ENCODE peak calls at places on chromosome 13, in four cellular contexts. C is A549, R is GM12878, L is K562. J is an unnamed sample.

GRCh38 chr13:79936368-79937136 is 404.4 kb downstream of the SPRY2 start:
- DNase-seq in R (no peak), C (peak), L (no peak), J (peak)

GRCh38 chr13:40681341-40682051 is 15.1 kb upstream of the FOXO1 start:
- DNase-seq in R (no peak), L (peak), C (no peak), J (no peak)

GRCh38 chr13:33206425-33206824 is 79.1 kb downstream of the STARD13 start:
- DNase-seq in C (no peak), L (no peak), R (no peak), J (peak)

GRCh38 chr13:92196566-92197256 is 798.3 kb downstream of the GPC5 start:
- DNase-seq in C (no peak), L (no peak), R (no peak), J (peak)

GRCh38 chr13:33409673-33410072 is 124.1 kb upstream of the STARD13 start:
- DNase-seq in L (no peak), R (no peak), C (no peak), J (no peak)

GRCh38 chr13:21372530-21372929 is 86.6 kb downstream of the ZDHHC20 start:
- DNase-seq in L (no peak), C (no peak), R (no peak), J (no peak)

GRCh38 chr13:46908511-46908910 is 11.7 kb upstream of the HTR2A start:
- DNase-seq in C (no peak), L (no peak), R (no peak), J (peak)

GRCh38 chr13:109818891-109819290 is 32.5 kb upstream of the IRS2 start:
- DNase-seq in C (no peak), L (no peak), R (no peak), J (no peak)

GRCh38 chr13:108083056-108083455 is 132.3 kb downstream of the LIG4 start:
- DNase-seq in R (no peak), L (no peak), C (no peak), J (no peak)

GRCh38 chr13:43573787-43574562 is 212.8 kb downstream of the ENOX1 start:
- DNase-seq in L (no peak), R (no peak), C (no peak), J (no peak)

GRCh38 chr13:29362849-29363604 is 232.5 kb downstream of the SLC7A1 start:
- DNase-seq in C (peak), L (peak), R (peak), J (peak)

GRCh38 chr13:28411859-28412353 is 83.0 kb downstream of the FLT1 start:
- DNase-seq in C (no peak), R (no peak), L (peak), J (peak)

GRCh38 chr13:28423010-28423409 is 71.9 kb downstream of the FLT1 start:
- DNase-seq in L (no peak), C (no peak), R (peak), J (no peak)

GRCh38 chr13:93558637-93559036 is 332.0 kb downstream of the GPC6 start:
- DNase-seq in L (no peak), R (no peak), C (no peak), J (peak)

GRCh38 chr13:41780736-41781708 is 179.9 kb downstream of the VWA8 start:
- DNase-seq in C (peak), L (no peak), R (no peak), J (peak)

GRCh38 chr13:39073983-39074382 is 35.7 kb downstream of the NHLRC3 start:
- DNase-seq in L (no peak), R (no peak), C (no peak), J (no peak)

GRCh38 chr13:73891805-73892204 is 242.4 kb downstream of the KLF12 start:
- DNase-seq in R (no peak), C (peak), L (no peak), J (no peak)

GRCh38 chr13:35987572-35988513 is 143.3 kb downstream of the DCLK1 start:
- DNase-seq in R (no peak), C (no peak), L (no peak), J (no peak)

GRCh38 chr13:84917252-84917878 is 881.9 kb downstream of the SLITRK6 start:
- DNase-seq in L (no peak), R (no peak), C (peak), J (peak)

GRCh38 chr13:27079421-27079958 is 92.1 kb downstream of the USP12 start:
- DNase-seq in C (no peak), L (no peak), R (no peak), J (peak)

GRCh38 chr13:20320885-20321284 is 88.8 kb upstream of the GJB6 start:
- DNase-seq in L (no peak), R (no peak), C (no peak), J (no peak)

GRCh38 chr13:28623782-28624706 is 34.9 kb upstream of the POMP start:
- DNase-seq in R (no peak), L (no peak), C (no peak), J (peak)

GRCh38 chr13:98141938-98142426 is 912 bp upstream of the FARP1 start:
- DNase-seq in C (no peak), R (no peak), L (no peak), J (no peak)

GRCh38 chr13:29935309-29935981 is 85.0 kb upstream of the UBL3 start:
- DNase-seq in C (no peak), L (no peak), R (peak), J (no peak)

GRCh38 chr13:73440296-73440895 is 381.6 kb downstream of the KLF5 start:
- DNase-seq in C (peak), R (no peak), L (no peak), J (no peak)

GRCh38 chr13:48236528-48237353 is 3.7 kb downstream of the ITM2B start:
- DNase-seq in L (no peak), C (no peak), R (no peak), J (no peak)

GRCh38 chr13:21039097-21039800 is 22.1 kb downstream of the LATS2 start:
- DNase-seq in R (no peak), L (no peak), C (no peak), J (no peak)

GRCh38 chr13:96632536-96633320 is 361.5 kb downstream of the OXGR1 start:
- DNase-seq in R (no peak), L (no peak), C (no peak), J (no peak)

GRCh38 chr13:96629331-96629730 is 364.9 kb downstream of the OXGR1 start:
- DNase-seq in L (no peak), C (no peak), R (no peak), J (no peak)
- TF ChIP-seq ELK1 in L (no peak), C (no peak), R (no peak), J (no peak)

GRCh38 chr13:45328661-45329105 is 12.3 kb downstream of the TPT1 start:
- DNase-seq in R (no peak), C (no peak), L (no peak), J (peak)
- H3K4me3 ChIP-seq in R (no peak), C (no peak), L (no peak), J (no peak)

GRCh38 chr13:99384468-99384867 is 77.3 kb upstream of the GPR183 start:
- DNase-seq in C (no peak), R (no peak), L (no peak), J (no peak)
- TF ChIP-seq ELK1 in C (no peak), R (no peak), L (no peak), J (no peak)

DNA sequence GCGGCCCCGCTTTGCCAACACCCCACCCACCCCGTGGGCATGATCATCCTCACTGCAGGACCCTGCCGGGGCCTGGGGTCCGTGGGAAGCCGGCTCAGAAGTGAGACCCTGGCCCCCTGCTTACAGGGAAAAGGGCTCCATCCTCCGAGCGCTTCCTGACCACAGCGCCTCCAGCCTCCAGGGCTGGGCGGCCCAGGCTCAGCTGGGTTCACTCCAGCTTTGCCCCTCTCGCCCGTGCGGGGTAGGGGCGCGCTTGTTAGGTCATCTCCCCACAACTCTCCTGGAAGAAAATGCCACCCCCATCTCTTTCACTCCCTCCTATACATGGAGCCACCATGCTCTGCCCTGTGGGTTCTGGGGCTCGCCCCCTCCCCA is 6.6 kb upstream of the C1QTNF9B start:
- DNase-seq in R (no peak), L (no peak), C (no peak), J (no peak)
- H3K4me3 ChIP-seq in R (no peak), L (no peak), C (no peak), J (no peak)

DNA sequence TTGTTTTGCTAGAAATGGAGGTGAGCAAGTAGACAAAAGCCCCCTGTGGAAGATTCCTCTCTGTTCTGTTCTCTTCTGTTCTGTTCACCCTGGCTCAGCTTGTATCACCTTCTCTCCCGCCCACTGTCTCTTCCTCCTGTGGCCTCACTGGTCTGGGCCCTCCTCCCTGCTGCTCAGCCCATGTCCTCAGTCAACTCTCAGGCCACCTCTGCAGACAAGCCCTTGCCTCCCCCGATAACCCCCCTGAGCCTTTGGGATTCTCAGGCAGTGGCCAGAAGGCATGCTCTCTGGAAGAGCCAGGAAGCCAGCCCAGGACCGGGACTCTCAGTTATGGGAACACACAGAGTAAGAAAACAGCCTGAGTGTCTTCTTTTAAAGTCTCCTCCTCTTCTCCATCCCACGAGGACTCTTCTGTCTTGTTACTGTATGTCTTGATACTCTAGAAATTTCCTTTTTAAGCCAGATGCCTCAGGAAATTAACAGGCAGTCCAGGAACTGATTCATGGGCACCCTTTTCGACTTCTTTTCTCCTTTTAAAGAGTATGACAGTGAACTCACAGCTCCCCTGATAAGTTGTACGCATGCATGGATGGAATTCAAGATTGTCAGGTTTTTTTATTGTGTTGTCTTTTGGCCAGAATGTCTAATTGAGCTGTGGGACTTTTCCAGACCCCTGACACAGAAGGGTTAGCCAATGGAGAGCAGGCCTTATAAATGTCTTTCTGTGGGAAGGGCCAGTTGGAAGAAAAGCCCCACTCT is 33.7 kb downstream of the SHISA2 start:
- DNase-seq in R (no peak), L (no peak), C (no peak), J (no peak)
- TF ChIP-seq ELK1 in R (no peak), L (no peak), C (no peak), J (no peak)

GRCh38 chr13:75704942-75705320 is 68.8 kb downstream of the LMO7 start:
- DNase-seq in R (no peak), L (no peak), C (peak), J (no peak)
- H3K4me3 ChIP-seq in R (no peak), L (no peak), C (no peak), J (no peak)

GRCh38 chr13:31328549-31329229 is 128.9 kb downstream of the B3GLCT start:
- DNase-seq in C (no peak), R (no peak), L (no peak), J (peak)
- TF ChIP-seq ELK1 in C (no peak), R (no peak), L (no peak), J (no peak)

DNA sequence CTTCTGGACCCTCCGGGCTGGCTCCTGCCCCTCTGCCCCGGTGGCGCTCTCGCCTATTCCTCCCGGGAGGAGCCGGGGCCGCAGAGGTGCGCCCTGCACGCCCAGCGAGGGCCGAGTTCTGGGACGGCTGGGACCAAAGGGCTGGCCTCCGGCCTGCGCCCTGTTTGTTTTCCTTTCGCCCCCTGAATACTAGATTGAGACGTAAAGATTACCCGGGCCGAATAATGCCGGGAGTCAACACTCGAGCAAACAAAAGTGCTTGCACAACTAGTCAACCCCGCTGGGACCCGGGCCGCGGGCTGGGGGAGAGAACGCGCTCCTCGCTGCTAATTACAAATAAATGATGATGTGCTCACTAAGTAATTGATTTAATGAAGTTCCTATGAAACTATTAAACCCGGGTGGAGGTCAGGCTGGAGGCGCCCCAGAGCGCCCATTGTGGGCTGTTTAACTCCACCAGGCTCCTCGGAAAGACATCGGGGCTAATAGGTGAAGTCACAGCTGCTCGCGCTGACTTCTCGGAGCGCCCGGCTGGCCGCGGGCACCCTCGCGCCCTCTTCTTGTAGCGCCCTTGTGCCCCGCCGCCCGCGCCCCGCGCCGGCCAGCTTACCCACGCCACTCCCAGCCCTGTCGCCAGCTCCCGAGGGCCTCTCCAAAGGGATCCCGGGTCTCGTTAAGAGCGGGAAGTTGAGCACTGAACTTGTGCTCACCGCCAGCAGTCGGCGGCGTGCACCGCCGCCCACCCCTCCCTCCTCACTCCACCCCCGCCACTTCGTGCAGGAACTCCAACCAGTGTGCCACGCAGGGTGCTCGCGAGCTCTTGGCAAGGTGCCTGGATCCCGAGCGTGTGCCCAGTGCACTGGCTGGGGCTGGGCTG is 14.9 kb downstream of the ZIC5 start:
- DNase-seq in C (no peak), L (no peak), R (no peak), J (no peak)
- H3K4me3 ChIP-seq in C (no peak), L (no peak), R (no peak), J (no peak)

GRCh38 chr13:57314897-57315520 is 148.0 kb downstream of the PRR20E start:
- DNase-seq in C (no peak), L (no peak), R (no peak), J (no peak)
- TF ChIP-seq ELK1 in C (no peak), L (no peak), R (no peak), J (no peak)

GRCh38 chr13:112981361-112981905 is 12.4 kb downstream of the MCF2L start:
- DNase-seq in L (no peak), R (no peak), C (no peak), J (no peak)
- H3K4me3 ChIP-seq in L (no peak), R (no peak), C (no peak), J (no peak)